ENCODE peak calls at places on chromosomes 5 and 9, in seven cellular contexts. One of them, this sample, is unnamed.

GRCh38 chr5:14286574-14287399 is 143.6 kb downstream of the TRIO start:
- DNase-seq in neural progenitor cell: no peak
- DNase-seq in spleen: no peak
- DNase-seq in DND-41: no peak
- DNase-seq in heart right ventricle: no peak
- DNase-seq in GM23338: no peak
- DNase-seq in stomach: no peak
- DNase-seq in this sample: no peak

GRCh38 chr9:8679405-8679951 is 879.9 kb upstream of the DMAC1 start:
- DNase-seq in GM23338: no peak
- DNase-seq in heart right ventricle: no peak
- DNase-seq in neural progenitor cell: peak; percentile 14
- DNase-seq in stomach: no peak
- DNase-seq in spleen: no peak
- DNase-seq in DND-41: no peak
- DNase-seq in this sample: no peak

GRCh38 chr9:95822583-95823431 is 52.7 kb upstream of the ERCC6L2 start:
- DNase-seq in heart right ventricle: no peak
- DNase-seq in neural progenitor cell: no peak
- DNase-seq in DND-41: no peak
- DNase-seq in stomach: no peak
- DNase-seq in spleen: no peak
- DNase-seq in GM23338: no peak
- DNase-seq in this sample: no peak

GRCh38 chr9:97441729-97442128 is 29.8 kb downstream of the TDRD7 start:
- DNase-seq in DND-41: no peak
- DNase-seq in spleen: no peak
- DNase-seq in heart right ventricle: no peak
- DNase-seq in GM23338: no peak
- DNase-seq in neural progenitor cell: no peak
- DNase-seq in stomach: no peak
- DNase-seq in this sample: no peak

GRCh38 chr5:36521838-36522745 is 84.3 kb upstream of the SLC1A3 start:
- DNase-seq in spleen: no peak
- DNase-seq in stomach: no peak
- DNase-seq in neural progenitor cell: peak; percentile 7
- DNase-seq in heart right ventricle: no peak
- DNase-seq in GM23338: no peak
- DNase-seq in DND-41: no peak
- DNase-seq in this sample: no peak

GRCh38 chr5:82403724-82404123 is 125.6 kb upstream of the RPS23 start:
- DNase-seq in DND-41: no peak
- DNase-seq in GM23338: no peak
- DNase-seq in heart right ventricle: no peak
- DNase-seq in stomach: no peak
- DNase-seq in neural progenitor cell: no peak
- DNase-seq in spleen: no peak
- DNase-seq in this sample: no peak

GRCh38 chr9:27865031-27865438 is 291.8 kb upstream of the C9orf72 start:
- DNase-seq in neural progenitor cell: no peak
- DNase-seq in spleen: no peak
- DNase-seq in DND-41: no peak
- DNase-seq in GM23338: no peak
- DNase-seq in stomach: no peak
- DNase-seq in heart right ventricle: no peak
- DNase-seq in this sample: no peak

GRCh38 chr9:70954607-70955143 is 166.7 kb downstream of the TRPM3 start:
- DNase-seq in DND-41: no peak
- DNase-seq in spleen: no peak
- DNase-seq in heart right ventricle: no peak
- DNase-seq in stomach: no peak
- DNase-seq in GM23338: peak; percentile 5
- DNase-seq in neural progenitor cell: peak; percentile 9
- DNase-seq in this sample: no peak

GRCh38 chr9:89996106-89996505 is 391.3 kb downstream of the GADD45G start:
- DNase-seq in neural progenitor cell: no peak
- DNase-seq in GM23338: no peak
- DNase-seq in heart right ventricle: no peak
- DNase-seq in stomach: no peak
- DNase-seq in spleen: no peak
- DNase-seq in DND-41: no peak
- DNase-seq in this sample: no peak

GRCh38 chr9:114220129-114220541 is 64.8 kb downstream of the COL27A1 start:
- DNase-seq in GM23338: no peak
- DNase-seq in stomach: no peak
- DNase-seq in DND-41: no peak
- DNase-seq in spleen: no peak
- DNase-seq in heart right ventricle: no peak
- DNase-seq in neural progenitor cell: no peak
- DNase-seq in this sample: no peak

GRCh38 chr5:141875795-141876627 is 2.2 kb downstream of the PCDH1 start:
- DNase-seq in GM23338: peak; percentile 82
- DNase-seq in neural progenitor cell: peak; percentile 88
- DNase-seq in spleen: peak; percentile 76
- DNase-seq in stomach: peak; percentile 84
- DNase-seq in DND-41: no peak
- DNase-seq in heart right ventricle: peak; percentile 39
- DNase-seq in this sample: no peak

GRCh38 chr5:112546946-112547647 is 128.0 kb upstream of the EPB41L4A start:
- DNase-seq in neural progenitor cell: no peak
- DNase-seq in GM23338: no peak
- DNase-seq in DND-41: no peak
- DNase-seq in spleen: no peak
- DNase-seq in stomach: no peak
- DNase-seq in heart right ventricle: no peak
- DNase-seq in this sample: no peak

GRCh38 chr5:101950050-101950449 is 346.0 kb downstream of the SLCO4C1 start:
- DNase-seq in spleen: no peak
- DNase-seq in DND-41: no peak
- DNase-seq in stomach: no peak
- DNase-seq in heart right ventricle: no peak
- DNase-seq in GM23338: no peak
- DNase-seq in neural progenitor cell: no peak
- DNase-seq in this sample: no peak

GRCh38 chr5:37576496-37576895 is 197.4 kb downstream of the WDR70 start:
- DNase-seq in DND-41: no peak
- DNase-seq in GM23338: no peak
- DNase-seq in heart right ventricle: no peak
- DNase-seq in stomach: no peak
- DNase-seq in spleen: no peak
- DNase-seq in neural progenitor cell: no peak
- DNase-seq in this sample: no peak

GRCh38 chr9:89466451-89467277 is 31.2 kb downstream of the SEMA4D start:
- DNase-seq in stomach: no peak
- DNase-seq in GM23338: no peak
- DNase-seq in heart right ventricle: no peak
- DNase-seq in spleen: no peak
- DNase-seq in neural progenitor cell: no peak
- DNase-seq in DND-41: no peak
- DNase-seq in this sample: no peak

GRCh38 chr9:112531666-112532282 is 45.1 kb downstream of the KIAA1958 start:
- DNase-seq in neural progenitor cell: no peak
- DNase-seq in spleen: no peak
- DNase-seq in heart right ventricle: no peak
- DNase-seq in DND-41: no peak
- DNase-seq in GM23338: no peak
- DNase-seq in stomach: no peak
- DNase-seq in this sample: no peak

GRCh38 chr9:131539223-131539923 is 6.0 kb upstream of the PRRT1B start:
- DNase-seq in neural progenitor cell: no peak
- DNase-seq in GM23338: no peak
- DNase-seq in stomach: no peak
- DNase-seq in DND-41: peak; percentile 44
- DNase-seq in spleen: no peak
- DNase-seq in heart right ventricle: no peak
- DNase-seq in this sample: no peak

GRCh38 chr5:147415663-147416062 is 94.2 kb downstream of the DPYSL3 start:
- DNase-seq in spleen: no peak
- DNase-seq in stomach: no peak
- DNase-seq in heart right ventricle: no peak
- DNase-seq in neural progenitor cell: no peak
- DNase-seq in DND-41: no peak
- DNase-seq in GM23338: no peak
- DNase-seq in this sample: no peak

GRCh38 chr5:177600458-177601018 is 606 bp downstream of the B4GALT7 start:
- DNase-seq in neural progenitor cell: no peak
- DNase-seq in GM23338: no peak
- DNase-seq in stomach: no peak
- DNase-seq in heart right ventricle: no peak
- DNase-seq in DND-41: no peak
- DNase-seq in spleen: no peak
- DNase-seq in this sample: no peak

GRCh38 chr9:19481471-19481870 is 72.7 kb downstream of the ACER2 start:
- DNase-seq in stomach: no peak
- DNase-seq in heart right ventricle: no peak
- DNase-seq in GM23338: no peak
- DNase-seq in spleen: no peak
- DNase-seq in neural progenitor cell: no peak
- DNase-seq in DND-41: no peak
- DNase-seq in this sample: peak; percentile 10

GRCh38 chr9:125088752-125089151 is 54.6 kb downstream of the SCAI start:
- DNase-seq in spleen: no peak
- DNase-seq in neural progenitor cell: no peak
- DNase-seq in heart right ventricle: no peak
- DNase-seq in GM23338: no peak
- DNase-seq in stomach: no peak
- DNase-seq in DND-41: no peak
- DNase-seq in this sample: no peak
- H3K27ac ChIP-seq in spleen: no peak overlapping the region
- H3K27ac ChIP-seq in neural progenitor cell: no peak overlapping the region
- H3K27ac ChIP-seq in heart right ventricle: no peak overlapping the region
- H3K27ac ChIP-seq in GM23338: no peak overlapping the region
- H3K27ac ChIP-seq in stomach: no peak overlapping the region
- H3K27ac ChIP-seq in DND-41: no peak overlapping the region
- H3K27ac ChIP-seq in this sample: no peak overlapping the region

GRCh38 chr9:99103909-99104458 is 929 bp upstream of the TGFBR1 start:
- DNase-seq in DND-41: no peak
- DNase-seq in stomach: no peak
- DNase-seq in spleen: peak; percentile 83
- DNase-seq in GM23338: peak; percentile 64
- DNase-seq in neural progenitor cell: peak; percentile 36
- DNase-seq in heart right ventricle: peak; percentile 15
- DNase-seq in this sample: no peak
- H3K27ac ChIP-seq in DND-41: peak overlapping the region; percentile 61
- H3K27ac ChIP-seq in stomach: peak overlapping the region; percentile 90
- H3K27ac ChIP-seq in spleen: peak overlapping the region; percentile 94
- H3K27ac ChIP-seq in GM23338: peak overlapping the region; percentile 69
- H3K27ac ChIP-seq in neural progenitor cell: no peak overlapping the region
- H3K27ac ChIP-seq in heart right ventricle: peak overlapping the region; percentile 96
- H3K27ac ChIP-seq in this sample: peak overlapping the region; percentile 80

GRCh38 chr5:159310492-159310891 is 19.8 kb downstream of the IL12B start:
- DNase-seq in DND-41: no peak
- DNase-seq in spleen: peak; percentile 80
- DNase-seq in heart right ventricle: no peak
- DNase-seq in neural progenitor cell: peak; percentile 72
- DNase-seq in GM23338: peak; percentile 78
- DNase-seq in stomach: peak; percentile 63
- DNase-seq in this sample: no peak

GRCh38 chr5:159316519-159317383 is 13.5 kb downstream of the IL12B start:
- DNase-seq in heart right ventricle: no peak
- DNase-seq in DND-41: peak; percentile 50
- DNase-seq in spleen: no peak
- DNase-seq in GM23338: peak; percentile 76
- DNase-seq in neural progenitor cell: peak; percentile 71
- DNase-seq in stomach: peak; percentile 52
- DNase-seq in this sample: no peak

GRCh38 chr5:159309689-159310433 is 20.4 kb downstream of the IL12B start:
- DNase-seq in stomach: no peak
- DNase-seq in neural progenitor cell: no peak
- DNase-seq in heart right ventricle: no peak
- DNase-seq in GM23338: no peak
- DNase-seq in spleen: no peak
- DNase-seq in DND-41: no peak
- DNase-seq in this sample: no peak

GRCh38 chr5:159313197-159313596 is 17.1 kb downstream of the IL12B start:
- DNase-seq in spleen: no peak
- DNase-seq in neural progenitor cell: no peak
- DNase-seq in GM23338: no peak
- DNase-seq in heart right ventricle: no peak
- DNase-seq in DND-41: no peak
- DNase-seq in stomach: no peak
- DNase-seq in this sample: no peak

GRCh38 chr5:159311063-159311462 is 19.2 kb downstream of the IL12B start:
- DNase-seq in spleen: no peak
- DNase-seq in GM23338: no peak
- DNase-seq in stomach: no peak
- DNase-seq in DND-41: no peak
- DNase-seq in neural progenitor cell: no peak
- DNase-seq in heart right ventricle: no peak
- DNase-seq in this sample: no peak
- H3K27ac ChIP-seq in spleen: no peak overlapping the region
- H3K27ac ChIP-seq in GM23338: no peak overlapping the region
- H3K27ac ChIP-seq in stomach: no peak overlapping the region
- H3K27ac ChIP-seq in DND-41: no peak overlapping the region
- H3K27ac ChIP-seq in neural progenitor cell: no peak overlapping the region
- H3K27ac ChIP-seq in heart right ventricle: no peak overlapping the region
- H3K27ac ChIP-seq in this sample: no peak overlapping the region

DNA sequence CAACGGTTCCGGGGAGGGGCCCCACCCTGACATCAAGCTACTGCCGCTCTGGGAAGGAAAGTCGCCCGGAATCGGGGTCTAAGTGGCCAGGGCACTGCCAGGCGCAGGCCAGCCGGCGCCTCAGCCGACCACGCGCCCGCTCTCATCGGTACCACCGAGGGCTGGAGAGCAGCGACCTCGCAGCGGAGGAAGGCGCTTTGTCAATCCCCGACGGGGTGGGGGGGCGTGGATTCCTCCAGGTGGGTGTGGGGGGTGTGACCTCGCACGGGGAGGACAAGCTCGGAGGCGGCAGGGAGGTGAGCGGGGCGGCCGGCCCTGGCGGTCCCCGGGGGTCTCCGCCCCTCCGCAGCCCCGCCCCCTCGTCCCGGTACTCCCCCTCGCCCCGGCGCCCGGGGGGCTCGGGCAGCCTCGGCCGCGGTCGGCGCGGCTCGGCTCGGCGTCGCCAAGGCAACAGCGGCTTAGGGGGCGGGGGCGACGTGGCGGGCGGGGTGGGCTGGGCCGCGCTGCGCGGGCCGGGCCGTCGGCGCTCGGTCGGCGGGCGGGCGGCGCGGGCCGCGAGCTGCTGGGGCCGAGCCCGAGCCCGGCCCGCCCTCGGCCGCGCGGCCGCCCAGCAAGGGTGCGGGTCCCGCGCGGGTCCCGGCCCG is 47.3 kb downstream of the DAB2IP start:
- DNase-seq in spleen: peak; percentile 85
- DNase-seq in stomach: no peak
- DNase-seq in GM23338: peak; percentile 78
- DNase-seq in heart right ventricle: peak; percentile 36
- DNase-seq in DND-41: peak; percentile 32
- DNase-seq in neural progenitor cell: peak; percentile 95
- DNase-seq in this sample: no peak
- H3K27ac ChIP-seq in spleen: no peak overlapping the region
- H3K27ac ChIP-seq in stomach: no peak overlapping the region
- H3K27ac ChIP-seq in GM23338: no peak overlapping the region
- H3K27ac ChIP-seq in heart right ventricle: no peak overlapping the region
- H3K27ac ChIP-seq in DND-41: no peak overlapping the region
- H3K27ac ChIP-seq in neural progenitor cell: no peak overlapping the region
- H3K27ac ChIP-seq in this sample: no peak overlapping the region

This sample was measured in caudate nucleus.